ENCODE peak calls at places on chromosomes 16 and 17, in five cellular contexts. R is mammary epithelial cell, O is right lobe of liver, B is astrocyte, Y is uterus. J is an unnamed sample.

GRCh38 chr17:77107506-77108433 is 33.0 kb upstream of the SEC14L1 start:
- DNase-seq in R (no peak), O (no peak), B (no peak), Y (no peak), J (no peak)

GRCh38 chr17:71033336-71033735 is 864.0 kb downstream of the KCNJ2 start:
- DNase-seq in R (no peak), Y (no peak), B (no peak), O (no peak), J (no peak)

GRCh38 chr16:3101841-3102470 is 2.9 kb upstream of the ZSCAN10 start:
- DNase-seq in B (no peak), O (peak; percentile 51), R (no peak), Y (no peak), J (no peak)

GRCh38 chr17:15290605-15291004 is 25.5 kb upstream of the PMP22 start:
- DNase-seq in O (no peak), B (peak; percentile 68), Y (no peak), R (no peak), J (no peak)

GRCh38 chr17:60659156-60659555 is 18.5 kb upstream of the BCAS3 start:
- DNase-seq in B (no peak), O (no peak), R (no peak), Y (no peak), J (no peak)

GRCh38 chr17:38341035-38341721 is 2.6 kb downstream of the GPR179 start:
- DNase-seq in Y (no peak), B (no peak), R (no peak), O (peak; percentile 83), J (peak; percentile 57)

GRCh38 chr16:21990381-21990944 is 10.5 kb downstream of the PDZD9 start:
- DNase-seq in B (no peak), O (no peak), Y (no peak), R (no peak), J (no peak)

GRCh38 chr17:7354262-7354781 is 634 bp upstream of the TMEM95 start:
- DNase-seq in Y (no peak), O (no peak), B (peak; percentile 63), R (peak; percentile 100), J (peak; percentile 41)

GRCh38 chr16:2766430-2767139 is 10.5 kb downstream of the ELOB start:
- DNase-seq in O (no peak), B (no peak), Y (no peak), R (no peak), J (no peak)

GRCh38 chr17:75666959-75667790 is at the start of the genes RECQL5 and SAP30BP:
- DNase-seq in R (peak; percentile 96), B (peak; percentile 94), O (peak; percentile 98), Y (peak; percentile 98), J (peak; percentile 98)
- H3K4me1 ChIP-seq in R (peaks cover 28% of the 10 kb centered on the region), B (peaks cover 16% of the 10 kb centered on the region), O (no peaks in the 10 kb centered on the region), Y (peaks cover 11% of the 10 kb centered on the region), J (peaks cover 7% of the 10 kb centered on the region)

GRCh38 chr17:16622540-16623277 is 30.9 kb downstream of the ZNF624 start:
- DNase-seq in O (no peak), B (no peak), R (no peak), Y (no peak), J (no peak)
- H3K9me3 ChIP-seq in O (peaks cover 39% of the 10 kb centered on the region), B (peaks cover 55% of the 10 kb centered on the region), R (peaks cover 59% of the 10 kb centered on the region), Y (peaks cover 66% of the 10 kb centered on the region), J (peaks cover 21% of the 10 kb centered on the region)

GRCh38 chr17:4536259-4536741 is 18.9 kb downstream of the MYBBP1A start:
- DNase-seq in Y (peak; percentile 39), B (peak; percentile 5), O (no peak), R (no peak), J (peak; percentile 42)

GRCh38 chr17:4534515-4534914 is 20.7 kb downstream of the MYBBP1A start:
- DNase-seq in B (no peak), O (no peak), Y (no peak), R (no peak), J (no peak)

GRCh38 chr17:4533522-4534502 is 21.4 kb downstream of the MYBBP1A start:
- DNase-seq in O (peak; percentile 78), B (no peak), R (no peak), Y (no peak), J (no peak)

GRCh38 chr17:4535667-4536258 is 19.4 kb downstream of the MYBBP1A start:
- DNase-seq in Y (no peak), O (no peak), R (no peak), B (no peak), J (peak; percentile 41)

DNA sequence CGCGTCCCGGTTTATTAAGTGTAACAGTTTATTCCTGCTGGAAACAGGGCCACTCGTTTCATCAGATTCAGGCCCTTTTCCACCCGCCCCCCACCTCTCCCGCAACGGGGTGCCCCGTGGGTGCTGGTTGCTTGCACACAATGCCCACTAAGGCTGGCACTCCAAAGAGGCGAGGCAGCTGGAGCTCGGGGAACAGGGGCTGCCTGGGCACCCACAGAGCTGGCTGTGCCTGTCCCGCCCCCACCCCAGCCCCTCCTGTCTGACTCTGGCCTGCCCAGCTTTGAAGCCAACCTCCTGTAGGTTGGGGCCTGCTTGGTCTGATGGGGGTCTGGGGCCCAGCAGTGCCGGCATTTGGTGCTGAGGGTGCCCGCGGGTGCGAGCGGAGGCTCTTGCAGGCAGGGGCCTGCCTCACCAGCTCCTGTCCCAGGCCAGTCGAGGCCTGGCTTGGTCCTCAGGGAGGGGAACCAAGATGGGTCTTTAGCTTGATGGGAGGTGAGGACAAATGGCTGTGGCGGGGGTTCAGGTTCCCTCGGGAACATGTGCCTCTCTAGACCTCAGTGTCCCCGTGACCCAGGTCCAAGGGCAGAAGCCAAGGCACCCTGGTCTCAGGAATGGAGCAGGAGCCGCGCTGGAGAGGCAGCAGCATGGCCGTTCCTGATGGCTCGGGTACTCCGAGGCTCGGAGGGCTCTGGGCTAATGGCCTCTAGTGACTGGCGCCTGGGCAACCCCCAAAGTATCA is 20.1 kb downstream of the MYBBP1A start:
- DNase-seq in R (no peak), Y (no peak), O (no peak), B (no peak), J (no peak)
- H3K4me1 ChIP-seq in R (peaks cover 5% of the 10 kb centered on the region), Y (peaks cover 13% of the 10 kb centered on the region), O (no peaks in the 10 kb centered on the region), B (peaks cover 3% of the 10 kb centered on the region), J (peaks cover 14% of the 10 kb centered on the region)

DNA sequence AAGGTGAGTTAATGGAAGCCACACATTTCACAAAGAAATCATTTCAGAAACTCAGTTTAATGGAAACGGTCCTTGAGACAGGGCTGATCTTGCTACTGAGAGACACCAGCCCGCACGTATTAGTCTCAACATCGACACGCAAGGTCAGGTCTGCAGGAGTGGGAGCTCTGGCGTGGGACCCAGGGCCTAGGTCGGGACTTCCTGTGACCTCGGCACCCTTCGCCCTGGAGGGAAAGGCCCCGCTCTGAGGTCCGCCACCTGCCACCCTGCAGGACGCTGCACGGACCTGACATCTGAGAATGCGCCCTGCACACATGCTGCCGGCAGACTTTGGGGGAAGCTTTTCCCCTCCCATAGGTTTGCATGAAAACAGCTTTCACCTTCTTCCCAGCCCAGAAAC is 59.7 kb downstream of the LMF1 start:
- DNase-seq in O (no peak), B (no peak), Y (no peak), R (no peak), J (no peak)
- H3K9me3 ChIP-seq in O (no peaks in the 10 kb centered on the region), B (no peaks in the 10 kb centered on the region), Y (no peaks in the 10 kb centered on the region), R (peaks cover 33% of the 10 kb centered on the region), J (peaks cover 6% of the 10 kb centered on the region)

GRCh38 chr17:19510903-19511302 is 22.8 kb upstream of the SLC47A1 start:
- DNase-seq in R (no peak), Y (peak; percentile 52), O (no peak), B (no peak), J (no peak)
- H3K4me1 ChIP-seq in R (no peaks in the 10 kb centered on the region), Y (peaks cover 3% of the 10 kb centered on the region), O (no peaks in the 10 kb centered on the region), B (no peaks in the 10 kb centered on the region), J (no peaks in the 10 kb centered on the region)

GRCh38 chr16:35730251-35730650 is 2270.8 kb downstream of the TP53TG3F start:
- DNase-seq in B (no peak), O (no peak), R (no peak), Y (no peak), J (no peak)
- H3K9me3 ChIP-seq in B (no peaks in the 10 kb centered on the region), O (no peaks in the 10 kb centered on the region), R (peaks cover 27% of the 10 kb centered on the region), Y (peaks cover 3% of the 10 kb centered on the region), J (no peaks in the 10 kb centered on the region)